ENCODE peak calls at places on chromosomes 11 and 22, in six cellular contexts. G is IMR-90, E is neuronal stem cell, B is H9, C is mesenchymal stem cell, Z is H1. L is an unnamed sample.

GRCh38 chr11:119594639-119595249 is 134.3 kb downstream of the NECTIN1 start:
- DNase-seq in E (no peak), C (peak; percentile 78), G (peak; percentile 87), Z (no peak), B (no peak), L (no peak)

GRCh38 chr11:59102259-59102765 is 4.7 kb upstream of the FAM111B start:
- DNase-seq in Z (no peak), G (peak; percentile 13), E (peak; percentile 52), B (peak; percentile 92), C (peak; percentile 63), L (peak; percentile 33)

GRCh38 chr11:69156673-69157155 is 979 bp downstream of the SMIM38 start:
- DNase-seq in E (no peak), Z (no peak), G (peak; percentile 29), C (peak; percentile 38), B (no peak), L (peak; percentile 41)

GRCh38 chr22:38872831-38873248 is 824 bp upstream of the CBX6 start:
- DNase-seq in E (no peak), B (peak; percentile 69), C (peak; percentile 61), G (peak; percentile 32), Z (no peak), L (no peak)

GRCh38 chr11:122931510-122931909 is 49.0 kb downstream of the JHY start:
- DNase-seq in G (no peak), E (no peak), C (no peak), Z (no peak), B (no peak), L (no peak)

GRCh38 chr22:42379961-42380537 is 52.2 kb downstream of the NFAM1 start:
- DNase-seq in C (no peak), B (no peak), G (no peak), E (no peak), Z (no peak), L (no peak)

GRCh38 chr22:41919357-41920224 is 4.7 kb upstream of the SHISA8 start:
- DNase-seq in Z (peak; percentile 72), B (peak; percentile 93), E (no peak), C (peak; percentile 50), G (peak; percentile 11), L (peak; percentile 17)

GRCh38 chr11:1771700-1772099 is 8.0 kb upstream of the CTSD start:
- DNase-seq in C (peak; percentile 89), Z (no peak), G (peak; percentile 62), E (no peak), B (no peak), L (no peak)

GRCh38 chr11:120336641-120337132 is 474 bp downstream of the ARHGEF12 start:
- DNase-seq in E (no peak), G (peak; percentile 20), Z (no peak), C (peak; percentile 56), B (no peak), L (peak; percentile 27)

GRCh38 chr11:44275241-44275640 is 34.7 kb downstream of the ALX4 start:
- DNase-seq in E (no peak), C (no peak), G (no peak), Z (no peak), B (no peak), L (no peak)

GRCh38 chr22:42805016-42805997 is 51.8 kb downstream of the ARFGAP3 start:
- DNase-seq in G (no peak), B (peak; percentile 34), E (no peak), C (no peak), Z (no peak), L (no peak)

GRCh38 chr22:21755855-21756284 is 20.3 kb upstream of the YPEL1 start:
- DNase-seq in B (no peak), E (no peak), C (peak; percentile 51), G (peak; percentile 90), Z (no peak), L (no peak)

GRCh38 chr11:79185351-79185750 is 255.5 kb downstream of the TENM4 start:
- DNase-seq in E (no peak), C (no peak), G (no peak), Z (no peak), B (no peak), L (no peak)

GRCh38 chr22:37190262-37190780 is 2.3 kb upstream of the C1QTNF6 start:
- DNase-seq in Z (no peak), E (no peak), G (no peak), C (peak; percentile 22), B (no peak), L (no peak)

GRCh38 chr11:79720115-79720514 is 279.3 kb upstream of the TENM4 start:
- DNase-seq in E (no peak), C (no peak), Z (no peak), B (no peak), G (no peak), L (no peak)

GRCh38 chr11:112785104-112785503 is 176.1 kb upstream of the NCAM1 start:
- DNase-seq in C (no peak), B (no peak), Z (no peak), E (no peak), G (no peak), L (no peak)

GRCh38 chr11:115497303-115497702 is 6.9 kb downstream of the CADM1 start:
- DNase-seq in G (no peak), C (peak; percentile 22), B (no peak), E (no peak), Z (no peak), L (no peak)

GRCh38 chr11:8838248-8838647 is 72.7 kb upstream of the AKIP1 start:
- DNase-seq in G (peak; percentile 94), B (no peak), C (peak; percentile 95), E (no peak), Z (no peak), L (no peak)

GRCh38 chr11:45732343-45732742 is 66.9 kb upstream of the CHST1 start:
- DNase-seq in C (no peak), Z (no peak), E (no peak), G (no peak), B (no peak), L (no peak)
- H3K14ac ChIP-seq in C (no peak overlapping the region), Z (no peak overlapping the region), E (no peak overlapping the region), G (no peak overlapping the region), B (no peak overlapping the region), L (no peak overlapping the region)

DNA sequence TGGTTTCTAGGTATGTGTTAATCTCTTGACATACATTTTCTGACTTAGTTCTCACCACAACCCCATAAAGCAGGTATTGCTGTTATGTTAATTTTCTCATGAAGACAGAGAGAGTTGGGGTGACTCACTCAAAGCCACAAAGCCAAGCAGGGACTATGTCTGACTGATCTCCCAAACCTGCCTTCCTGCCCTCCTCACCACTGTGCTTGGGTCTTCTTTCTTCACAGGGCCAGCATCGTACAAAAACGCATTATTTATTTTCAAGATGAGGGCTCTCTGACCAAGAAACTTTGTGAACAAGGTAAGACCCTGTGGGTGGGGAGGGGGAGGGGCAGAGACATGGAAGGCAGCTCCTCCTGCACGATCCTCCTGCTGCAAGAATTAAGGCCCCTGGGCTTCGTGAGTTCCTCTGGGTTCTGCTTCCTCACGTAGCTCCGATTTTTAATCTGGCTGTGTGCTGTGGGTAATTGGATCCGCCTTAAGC is 112.6 kb downstream of the SPON1 start:
- DNase-seq in E (no peak), Z (no peak), B (no peak), C (no peak), G (no peak), L (no peak)
- H4K8ac ChIP-seq in E (no peak overlapping the region), Z (no peak overlapping the region), B (no peak overlapping the region), C (no peak overlapping the region), G (no peak overlapping the region), L (no peak overlapping the region)

GRCh38 chr22:47740109-47740805 is 977.8 kb downstream of the TBC1D22A start:
- DNase-seq in Z (no peak), B (no peak), E (no peak), G (no peak), C (no peak), L (no peak)

GRCh38 chr22:47739616-47740015 is 977.2 kb downstream of the TBC1D22A start:
- DNase-seq in C (no peak), E (no peak), B (no peak), Z (no peak), G (no peak), L (no peak)

GRCh38 chr22:47739216-47739615 is 976.8 kb downstream of the TBC1D22A start:
- DNase-seq in C (no peak), G (no peak), E (no peak), Z (no peak), B (no peak), L (no peak)

GRCh38 chr22:47736166-47737034 is 974.0 kb downstream of the TBC1D22A start:
- DNase-seq in E (no peak), B (no peak), Z (no peak), G (no peak), C (no peak), L (no peak)

DNA sequence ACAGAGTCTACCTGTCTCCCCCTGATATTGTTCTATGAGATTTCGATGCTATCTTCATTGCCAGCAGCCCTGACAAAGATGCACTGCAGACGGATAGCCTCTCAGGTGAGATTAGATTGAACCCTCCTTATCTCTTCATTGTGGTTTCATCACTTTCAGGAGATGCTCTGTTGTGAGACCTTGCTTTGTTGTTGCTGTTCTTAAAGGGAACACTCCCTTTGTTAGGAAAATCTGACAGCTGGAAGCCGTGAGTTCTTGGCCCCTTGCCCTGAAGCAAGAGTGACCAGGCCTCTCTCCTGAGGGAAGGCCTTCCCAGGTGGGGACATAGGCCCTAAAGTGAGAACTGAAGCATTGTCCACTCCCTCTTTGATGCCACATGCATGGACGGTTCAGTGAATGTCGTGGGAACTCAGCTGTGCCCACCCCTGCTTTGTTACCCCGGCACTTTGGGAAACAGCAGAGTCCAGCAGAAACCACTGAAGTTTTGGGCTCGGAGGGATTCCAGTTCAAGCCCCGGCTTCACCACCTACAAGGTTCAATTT is 976.1 kb downstream of the TBC1D22A start:
- DNase-seq in Z (no peak), C (no peak), G (no peak), E (no peak), B (no peak), L (no peak)
- H2AK5ac ChIP-seq in Z (no peak overlapping the region), C (no peak overlapping the region), G (no peak overlapping the region), E (no peak overlapping the region), B (no peak overlapping the region), L (no peak overlapping the region)

DNA sequence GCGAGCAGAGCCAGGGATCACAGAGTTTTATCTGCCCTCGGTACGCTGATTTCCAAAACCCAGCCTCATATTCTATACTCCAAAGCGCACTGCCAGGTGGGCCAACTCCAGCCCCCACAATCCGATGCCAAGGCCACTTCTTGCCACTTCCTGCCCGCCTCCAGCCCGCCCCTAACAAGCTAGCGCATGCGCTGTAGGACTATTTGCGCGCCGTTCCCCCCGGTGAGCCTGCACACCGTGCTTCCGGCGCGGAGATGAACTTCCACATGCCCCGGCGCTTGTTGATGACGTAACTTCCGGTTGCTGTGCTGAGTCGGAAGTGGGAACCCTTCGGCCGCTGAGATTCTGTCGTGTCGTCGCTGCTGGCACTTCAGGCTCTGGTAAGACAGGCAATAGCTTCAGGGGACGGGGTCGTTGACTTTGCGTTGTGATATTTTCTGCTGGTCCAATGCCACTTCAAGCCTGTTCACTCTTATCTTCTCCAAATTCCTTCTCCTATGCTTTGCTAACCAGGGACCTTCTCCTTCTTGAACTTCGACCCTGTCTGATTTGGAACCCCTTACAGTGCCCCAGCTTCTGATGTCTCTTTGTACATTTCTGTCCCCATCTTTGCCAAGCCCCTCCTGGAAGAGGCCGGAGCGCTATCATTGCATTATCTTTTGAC is at the start of gene UBE4A:
- DNase-seq in B (peak; percentile 96), G (peak; percentile 93), Z (peak; percentile 88), C (peak; percentile 93), E (peak; percentile 89), L (peak; percentile 97)
- H3K14ac ChIP-seq in B (no peak within 1 kb of the TSS), G (peak within 1 kb of the TSS; percentile 94), Z (no peak within 1 kb of the TSS), C (no peak within 1 kb of the TSS), E (no peak within 1 kb of the TSS), L (peak within 1 kb of the TSS; percentile 32)

DNA sequence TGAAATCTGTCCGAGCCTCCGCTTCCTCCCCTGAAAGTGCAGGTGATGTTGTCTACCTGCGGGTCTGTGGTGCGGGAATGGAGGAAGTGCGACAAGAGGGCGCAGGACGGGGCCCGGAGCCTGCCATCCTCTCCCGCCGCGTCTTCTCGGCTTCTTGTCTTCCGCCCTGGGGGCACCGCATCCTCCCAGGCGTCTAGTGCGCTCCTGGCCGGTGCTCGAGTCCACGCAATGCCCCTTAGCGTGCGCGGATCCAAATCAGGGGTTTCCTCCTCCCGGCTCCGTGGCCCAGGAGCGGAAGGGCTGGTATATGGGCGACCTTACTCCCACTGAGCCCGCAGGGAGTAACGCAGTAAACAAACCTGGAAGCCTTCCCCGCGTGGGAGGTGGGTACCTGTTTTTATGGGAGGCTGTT is 405 bp downstream of the SFI1 start:
- DNase-seq in B (no peak), Z (no peak), G (no peak), C (peak; percentile 40), E (no peak), L (peak; percentile 57)
- H4K8ac ChIP-seq in B (no peak overlapping the region), Z (no peak overlapping the region), G (peak overlapping the region; percentile 20), C (no peak overlapping the region), E (peak overlapping the region; percentile 94), L (peak overlapping the region; percentile 70)